ENCODE peak calls at places on chromosomes 2 and 18, in five cellular contexts. T, P, U, A and G are unnamed samples.
A peak's percentile ranks its signal among the peaks of the same experiment; 100 is the strongest.

GRCh38 chr2:110815938-110816337 is 83.6 kb downstream of the ACOXL start:
- DNase-seq in T (no peak), P (no peak), U (no peak), A (no peak), G (no peak)

GRCh38 chr2:46164581-46165301 is 132.5 kb upstream of the EPAS1 start:
- DNase-seq in T (peak; percentile 48), P (no peak), U (no peak), A (peak; percentile 86), G (no peak)

GRCh38 chr2:45941758-45942738 is 290.6 kb downstream of the PRKCE start:
- DNase-seq in T (no peak), P (peak; percentile 79), U (no peak), A (peak; percentile 36), G (no peak)

GRCh38 chr2:12284487-12284886 is 432.2 kb upstream of the TRIB2 start:
- DNase-seq in T (no peak), P (no peak), U (no peak), A (peak; percentile 41), G (no peak)

GRCh38 chr18:63366270-63366990 is 576 bp downstream of the KDSR start:
- DNase-seq in T (peak; percentile 26), P (peak; percentile 67), U (peak; percentile 86), A (peak; percentile 65), G (peak; percentile 71)

GRCh38 chr2:42084231-42084671 is 36.4 kb downstream of the PKDCC start:
- DNase-seq in T (no peak), P (no peak), U (peak; percentile 70), A (no peak), G (no peak)

GRCh38 chr2:45007961-45008295 is 1.3 kb downstream of the SIX2 start:
- DNase-seq in T (no peak), P (no peak), U (no peak), A (no peak), G (no peak)

GRCh38 chr2:239444626-239445625 is 44.1 kb upstream of the HDAC4 start:
- DNase-seq in T (peak; percentile 92), P (peak; percentile 63), U (no peak), A (peak; percentile 70), G (no peak)

GRCh38 chr2:188645982-188646381 is 328.2 kb upstream of the COL3A1 start:
- DNase-seq in T (no peak), P (no peak), U (no peak), A (no peak), G (no peak)

GRCh38 chr2:7847321-7847720 is 834.5 kb upstream of the ID2 start:
- DNase-seq in T (no peak), P (no peak), U (no peak), A (no peak), G (no peak)